ENCODE peak calls at places on chromosomes 7 and 10, in six cellular contexts. One of them, this sample, is unnamed.

GRCh38 chr7:27172823-27173411 is 1.2 kb downstream of the HOXA10 start:
- DNase-seq in tibial nerve: peak; percentile 73
- DNase-seq in hepatocyte: no peak
- DNase-seq in transverse colon: peak; percentile 80
- DNase-seq in PC-3: peak; percentile 87
- DNase-seq in stomach: peak; percentile 20
- DNase-seq in this sample: no peak

GRCh38 chr10:29277296-29277695 is 11.6 kb upstream of the LYZL1 start:
- DNase-seq in PC-3: peak; percentile 16
- DNase-seq in transverse colon: no peak
- DNase-seq in tibial nerve: no peak
- DNase-seq in stomach: no peak
- DNase-seq in hepatocyte: no peak
- DNase-seq in this sample: no peak

GRCh38 chr7:20514364-20514763 is 101.1 kb upstream of the ABCB5 start:
- DNase-seq in transverse colon: no peak
- DNase-seq in stomach: peak; percentile 42
- DNase-seq in tibial nerve: peak; percentile 41
- DNase-seq in hepatocyte: peak; percentile 44
- DNase-seq in PC-3: peak; percentile 55
- DNase-seq in this sample: no peak

GRCh38 chr7:38748056-38748610 is 117.0 kb upstream of the AMPH start:
- DNase-seq in hepatocyte: no peak
- DNase-seq in stomach: no peak
- DNase-seq in transverse colon: no peak
- DNase-seq in tibial nerve: no peak
- DNase-seq in PC-3: peak; percentile 54
- DNase-seq in this sample: no peak

GRCh38 chr7:112908106-112908505 is 117.9 kb upstream of the TMEM168 start:
- DNase-seq in hepatocyte: no peak
- DNase-seq in tibial nerve: no peak
- DNase-seq in transverse colon: no peak
- DNase-seq in stomach: no peak
- DNase-seq in PC-3: no peak
- DNase-seq in this sample: no peak

GRCh38 chr7:112744818-112745217 is 45.4 kb downstream of the TMEM168 start:
- DNase-seq in stomach: no peak
- DNase-seq in tibial nerve: no peak
- DNase-seq in transverse colon: no peak
- DNase-seq in PC-3: no peak
- DNase-seq in hepatocyte: no peak
- DNase-seq in this sample: no peak

GRCh38 chr10:61901829-61902447 is 439 bp downstream of the ARID5B start:
- DNase-seq in stomach: no peak
- DNase-seq in tibial nerve: no peak
- DNase-seq in hepatocyte: peak; percentile 28
- DNase-seq in PC-3: no peak
- DNase-seq in transverse colon: peak; percentile 41
- DNase-seq in this sample: no peak

GRCh38 chr10:102603946-102604345 is 40.3 kb upstream of the TRIM8 start:
- DNase-seq in hepatocyte: no peak
- DNase-seq in transverse colon: no peak
- DNase-seq in stomach: no peak
- DNase-seq in PC-3: no peak
- DNase-seq in tibial nerve: no peak
- DNase-seq in this sample: no peak

GRCh38 chr10:88881335-88881734 is 1.3 kb downstream of the STAMBPL1 start:
- DNase-seq in PC-3: no peak
- DNase-seq in transverse colon: no peak
- DNase-seq in stomach: no peak
- DNase-seq in tibial nerve: no peak
- DNase-seq in hepatocyte: no peak
- DNase-seq in this sample: no peak

GRCh38 chr10:88880287-88881094 is 446 bp downstream of the STAMBPL1 start:
- DNase-seq in transverse colon: peak; percentile 85
- DNase-seq in tibial nerve: peak; percentile 72
- DNase-seq in hepatocyte: peak; percentile 86
- DNase-seq in PC-3: peak; percentile 79
- DNase-seq in stomach: peak; percentile 86
- DNase-seq in this sample: peak; percentile 88

GRCh38 chr10:88877298-88877697 is 2.7 kb upstream of the STAMBPL1 start:
- DNase-seq in transverse colon: no peak
- DNase-seq in stomach: no peak
- DNase-seq in PC-3: no peak
- DNase-seq in tibial nerve: no peak
- DNase-seq in hepatocyte: no peak
- DNase-seq in this sample: no peak

GRCh38 chr10:88881922-88882645 is 2.0 kb downstream of the STAMBPL1 start:
- DNase-seq in hepatocyte: no peak
- DNase-seq in tibial nerve: no peak
- DNase-seq in stomach: no peak
- DNase-seq in PC-3: no peak
- DNase-seq in transverse colon: no peak
- DNase-seq in this sample: no peak

GRCh38 chr10:88879754-88880286 is at the start of gene STAMBPL1:
- DNase-seq in tibial nerve: peak; percentile 19
- DNase-seq in PC-3: peak; percentile 27
- DNase-seq in transverse colon: peak; percentile 77
- DNase-seq in hepatocyte: peak; percentile 69
- DNase-seq in stomach: peak; percentile 61
- DNase-seq in this sample: no peak
- H3K27me3 ChIP-seq in tibial nerve: no peaks in the 10 kb centered on the region
- H3K27me3 ChIP-seq in PC-3: no peaks in the 10 kb centered on the region
- H3K27me3 ChIP-seq in transverse colon: no peaks in the 10 kb centered on the region
- H3K27me3 ChIP-seq in hepatocyte: no peaks in the 10 kb centered on the region
- H3K27me3 ChIP-seq in stomach: no peaks in the 10 kb centered on the region
- H3K27me3 ChIP-seq in this sample: no peaks in the 10 kb centered on the region

GRCh38 chr7:2760098-2760889 is 72.3 kb downstream of the AMZ1 start:
- DNase-seq in hepatocyte: peak; percentile 76
- DNase-seq in PC-3: peak; percentile 62
- DNase-seq in transverse colon: peak; percentile 88
- DNase-seq in tibial nerve: no peak
- DNase-seq in stomach: peak; percentile 78
- DNase-seq in this sample: no peak
- TF ChIP-seq CTCF in hepatocyte: peak; percentile 35
- TF ChIP-seq CTCF in PC-3: peak; percentile 68
- TF ChIP-seq CTCF in transverse colon: peak; percentile 64
- TF ChIP-seq CTCF in tibial nerve: peak; percentile 13
- TF ChIP-seq CTCF in stomach: peak; percentile 6
- TF ChIP-seq CTCF in this sample: peak; percentile 39

DNA sequence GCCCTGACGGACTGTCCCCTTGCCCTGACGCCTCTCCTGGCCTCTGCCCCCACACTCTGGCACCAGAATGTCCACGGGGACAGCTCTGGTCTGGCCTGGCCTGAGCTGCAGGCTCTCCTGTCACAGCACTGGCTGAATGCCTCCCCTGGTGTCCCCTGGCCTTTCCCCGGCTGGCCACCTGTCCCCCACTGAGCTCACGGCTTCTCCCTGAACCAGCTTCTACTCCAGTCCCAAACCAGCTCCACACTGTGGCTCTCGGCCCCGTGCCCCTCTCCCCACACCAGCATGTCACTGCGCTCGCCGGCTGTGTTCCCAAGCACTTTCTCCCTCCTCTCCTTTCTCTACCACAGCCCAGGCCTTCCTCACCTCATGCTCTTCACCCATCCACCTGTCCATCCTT is 386.4 kb downstream of the DNAJB6 start:
- DNase-seq in transverse colon: no peak
- DNase-seq in PC-3: no peak
- DNase-seq in hepatocyte: no peak
- DNase-seq in stomach: no peak
- DNase-seq in tibial nerve: no peak
- DNase-seq in this sample: no peak
- H3K9me3 ChIP-seq in transverse colon: no peaks in the 10 kb centered on the region
- H3K9me3 ChIP-seq in PC-3: no peaks in the 10 kb centered on the region
- H3K9me3 ChIP-seq in hepatocyte: no peaks in the 10 kb centered on the region
- H3K9me3 ChIP-seq in stomach: no peaks in the 10 kb centered on the region
- H3K9me3 ChIP-seq in tibial nerve: no peaks in the 10 kb centered on the region
- H3K9me3 ChIP-seq in this sample: no peaks in the 10 kb centered on the region

GRCh38 chr7:154696556-154696955 is 306.4 kb downstream of the PAXIP1 start:
- DNase-seq in stomach: no peak
- DNase-seq in transverse colon: no peak
- DNase-seq in tibial nerve: no peak
- DNase-seq in PC-3: no peak
- DNase-seq in hepatocyte: no peak
- DNase-seq in this sample: no peak
- H3K27me3 ChIP-seq in stomach: no peaks in the 10 kb centered on the region
- H3K27me3 ChIP-seq in transverse colon: no peaks in the 10 kb centered on the region
- H3K27me3 ChIP-seq in tibial nerve: no peaks in the 10 kb centered on the region
- H3K27me3 ChIP-seq in PC-3: no peaks in the 10 kb centered on the region
- H3K27me3 ChIP-seq in hepatocyte: no peaks in the 10 kb centered on the region
- H3K27me3 ChIP-seq in this sample: no peaks in the 10 kb centered on the region

GRCh38 chr7:116240021-116240659 is 29.8 kb downstream of the TES start:
- DNase-seq in stomach: no peak
- DNase-seq in transverse colon: no peak
- DNase-seq in PC-3: no peak
- DNase-seq in tibial nerve: no peak
- DNase-seq in hepatocyte: no peak
- DNase-seq in this sample: no peak

GRCh38 chr7:116241296-116241695 is 31.0 kb downstream of the TES start:
- DNase-seq in transverse colon: no peak
- DNase-seq in hepatocyte: no peak
- DNase-seq in tibial nerve: no peak
- DNase-seq in stomach: no peak
- DNase-seq in PC-3: no peak
- DNase-seq in this sample: no peak

GRCh38 chr7:116239434-116239833 is 29.1 kb downstream of the TES start:
- DNase-seq in hepatocyte: peak; percentile 33
- DNase-seq in transverse colon: no peak
- DNase-seq in tibial nerve: no peak
- DNase-seq in stomach: no peak
- DNase-seq in PC-3: no peak
- DNase-seq in this sample: no peak

GRCh38 chr7:116242759-116243158 is 32.4 kb downstream of the TES start:
- DNase-seq in stomach: no peak
- DNase-seq in tibial nerve: no peak
- DNase-seq in PC-3: no peak
- DNase-seq in transverse colon: no peak
- DNase-seq in hepatocyte: no peak
- DNase-seq in this sample: no peak

DNA sequence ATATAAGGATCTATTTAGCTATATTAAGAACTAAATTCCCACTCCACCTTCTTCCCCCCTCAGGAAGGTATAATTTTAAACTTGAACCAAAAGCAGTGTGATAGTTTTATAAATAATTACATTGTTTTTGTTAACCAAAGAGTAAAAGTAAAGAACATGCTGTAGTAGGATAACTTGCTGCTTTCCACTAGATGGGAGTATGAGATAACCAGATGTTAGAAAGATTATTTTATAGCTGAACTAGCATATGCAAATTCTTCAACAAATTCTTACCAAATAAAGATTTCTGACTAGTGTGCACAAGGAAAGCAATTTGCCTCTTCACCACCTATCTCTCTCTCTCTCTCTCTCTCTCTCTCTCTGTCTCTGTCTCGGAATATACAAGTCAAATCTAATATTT is 31.8 kb downstream of the TES start:
- DNase-seq in hepatocyte: no peak
- DNase-seq in stomach: no peak
- DNase-seq in PC-3: no peak
- DNase-seq in tibial nerve: no peak
- DNase-seq in transverse colon: no peak
- DNase-seq in this sample: no peak
- TF ChIP-seq CTCF in hepatocyte: peak; percentile 12
- TF ChIP-seq CTCF in stomach: no peak
- TF ChIP-seq CTCF in PC-3: no peak
- TF ChIP-seq CTCF in tibial nerve: no peak
- TF ChIP-seq CTCF in transverse colon: no peak
- TF ChIP-seq CTCF in this sample: no peak

GRCh38 chr10:21888959-21889358 is 114.6 kb downstream of the DNAJC1 start:
- DNase-seq in transverse colon: peak; percentile 10
- DNase-seq in tibial nerve: no peak
- DNase-seq in hepatocyte: no peak
- DNase-seq in stomach: no peak
- DNase-seq in PC-3: no peak
- DNase-seq in this sample: no peak
- H3K9me3 ChIP-seq in transverse colon: peaks cover 11% of the 10 kb centered on the region
- H3K9me3 ChIP-seq in tibial nerve: peaks cover 69% of the 10 kb centered on the region
- H3K9me3 ChIP-seq in hepatocyte: peaks cover 15% of the 10 kb centered on the region
- H3K9me3 ChIP-seq in stomach: peaks cover 19% of the 10 kb centered on the region
- H3K9me3 ChIP-seq in PC-3: no peaks in the 10 kb centered on the region
- H3K9me3 ChIP-seq in this sample: no peaks in the 10 kb centered on the region

DNA sequence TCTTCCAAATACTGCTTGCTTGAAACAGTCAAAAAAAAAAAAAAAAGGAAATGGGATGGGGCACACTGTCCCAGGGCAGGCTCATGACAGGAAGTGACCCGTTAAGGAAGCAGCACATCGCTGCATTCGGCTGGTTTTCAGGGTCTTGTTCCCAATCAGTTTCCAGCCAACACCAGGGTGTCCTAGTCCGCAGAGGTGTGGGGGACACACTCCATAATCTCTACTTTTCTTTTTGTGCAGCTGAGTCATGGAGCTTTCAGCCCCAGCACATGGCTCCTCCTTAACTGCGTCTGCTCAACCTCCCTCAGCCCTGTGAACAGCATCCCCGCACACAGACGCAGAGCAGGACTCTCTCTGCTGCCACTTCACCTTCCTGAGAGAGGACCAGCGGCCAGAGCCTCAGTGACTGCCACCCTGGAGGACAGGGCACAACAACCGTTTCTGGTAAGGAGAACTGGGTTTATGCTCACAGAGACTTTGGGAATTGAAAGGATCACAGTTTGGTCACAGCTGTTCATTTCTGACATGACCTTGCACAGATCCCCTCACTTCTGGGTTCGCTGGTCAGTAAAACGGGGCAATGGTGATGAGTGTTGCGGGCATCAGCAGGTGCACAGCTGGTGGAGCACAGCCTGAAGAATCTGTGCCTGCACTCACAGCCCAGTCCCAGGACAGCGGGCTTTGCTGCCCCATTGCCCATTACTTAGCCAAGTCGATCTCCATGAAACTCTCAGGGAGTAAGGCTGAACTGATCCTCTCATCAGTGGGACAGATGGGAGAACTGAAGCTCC is at the start of gene GIMAP5:
- DNase-seq in tibial nerve: no peak
- DNase-seq in PC-3: no peak
- DNase-seq in transverse colon: no peak
- DNase-seq in hepatocyte: no peak
- DNase-seq in stomach: no peak
- DNase-seq in this sample: no peak
- H3K27me3 ChIP-seq in tibial nerve: no peaks in the 10 kb centered on the region
- H3K27me3 ChIP-seq in PC-3: peaks cover 31% of the 10 kb centered on the region
- H3K27me3 ChIP-seq in transverse colon: no peaks in the 10 kb centered on the region
- H3K27me3 ChIP-seq in hepatocyte: peaks cover 38% of the 10 kb centered on the region
- H3K27me3 ChIP-seq in stomach: no peaks in the 10 kb centered on the region
- H3K27me3 ChIP-seq in this sample: no peaks in the 10 kb centered on the region

This sample was measured in right atrium auricular region.